ENCODE peak calls at places on chromosomes 11 and 22, in four cellular contexts. Q is colonic mucosa, T is SK-N-DZ, J is cerebellum. Y is an unnamed sample.

GRCh38 chr22:41598081-41598480 is 8.4 kb upstream of the PMM1 start:
- DNase-seq in J (no peak), Q (no peak), T (no peak), Y (no peak)

GRCh38 chr22:24120029-24120428 is 61.3 kb upstream of the SUSD2 start:
- DNase-seq in T (no peak), J (no peak), Q (no peak), Y (no peak)

GRCh38 chr22:43346521-43346929 is 3.4 kb upstream of the SCUBE1 start:
- DNase-seq in J (peak; percentile 38), Q (peak; percentile 65), T (peak; percentile 78), Y (peak; percentile 83)

GRCh38 chr11:128392259-128392658 is 195.1 kb downstream of the ETS1 start:
- DNase-seq in J (no peak), T (no peak), Q (no peak), Y (no peak)

GRCh38 chr11:108364159-108364558 is 103.2 kb downstream of the C11orf65 start:
- DNase-seq in T (no peak), J (no peak), Q (no peak), Y (no peak)

GRCh38 chr11:120539681-120540369 is 28.3 kb downstream of the GRIK4 start:
- DNase-seq in J (no peak), T (no peak), Q (no peak), Y (no peak)

GRCh38 chr11:44848203-44848962 is 102.3 kb downstream of the TP53I11 start:
- DNase-seq in J (no peak), T (no peak), Q (no peak), Y (no peak)

GRCh38 chr11:4636962-4637661 is at the start of gene OR51D1:
- DNase-seq in T (peak; percentile 63), Q (peak; percentile 65), J (peak; percentile 73), Y (peak; percentile 80)

GRCh38 chr11:113904379-113905101 is at the start of gene HTR3B:
- DNase-seq in T (no peak), Q (no peak), J (peak; percentile 39), Y (no peak)

GRCh38 chr22:29476116-29476515 is 3.9 kb upstream of the NEFH start:
- DNase-seq in J (no peak), Q (no peak), T (no peak), Y (no peak)

GRCh38 chr11:120959189-120959588 is 64.7 kb upstream of the TBCEL start:
- DNase-seq in J (no peak), T (no peak), Q (no peak), Y (no peak)

GRCh38 chr22:23240639-23241389 is 60.5 kb downstream of the BCR start:
- DNase-seq in J (no peak), Q (no peak), T (no peak), Y (peak; percentile 24)

GRCh38 chr11:121670792-121671275 is 218.1 kb upstream of the SORL1-AS1 start:
- DNase-seq in J (no peak), Q (no peak), T (no peak), Y (no peak)

GRCh38 chr22:49953027-49953679 is 7.4 kb upstream of the PIM3 start:
- DNase-seq in T (no peak), J (no peak), Q (no peak), Y (peak; percentile 65)

GRCh38 chr22:40684728-40685127 is 5.4 kb downstream of the MCHR1 start:
- DNase-seq in T (no peak), J (no peak), Q (no peak), Y (no peak)

GRCh38 chr11:92340839-92341238 is 116.2 kb downstream of the FAT3 start:
- DNase-seq in T (peak; percentile 33), Q (peak; percentile 22), J (no peak), Y (peak; percentile 17)

GRCh38 chr11:68229601-68230000 is 16.5 kb upstream of the KMT5B start:
- DNase-seq in J (no peak), Q (no peak), T (no peak), Y (no peak)

GRCh38 chr22:19706661-19707151 is 7.6 kb upstream of the SEPTIN5 start:
- DNase-seq in Q (no peak), J (no peak), T (no peak), Y (no peak)

GRCh38 chr11:110525883-110526282 is 96.1 kb downstream of the FDX1 start:
- DNase-seq in T (no peak), J (no peak), Q (no peak), Y (no peak)

GRCh38 chr22:32746715-32747114 is 54.8 kb upstream of the TIMP3 start:
- DNase-seq in Q (no peak), T (no peak), J (no peak), Y (no peak)

GRCh38 chr11:117610045-117610444 is 187.0 kb downstream of the DSCAML1 start:
- DNase-seq in J (no peak), T (no peak), Q (no peak), Y (peak; percentile 11)

GRCh38 chr11:76607431-76607830 is 63.1 kb downstream of the LRRC32 start:
- DNase-seq in Q (no peak), T (no peak), J (no peak), Y (no peak)

GRCh38 chr11:83744620-83745192 is 458.5 kb upstream of the CCDC90B start:
- DNase-seq in J (no peak), T (no peak), Q (no peak), Y (no peak)

GRCh38 chr22:46791201-46791731 is 28.8 kb downstream of the TBC1D22A start:
- DNase-seq in T (no peak), J (peak; percentile 80), Q (no peak), Y (no peak)

GRCh38 chr11:118895093-118896039 is 11.7 kb downstream of the CXCR5 start:
- DNase-seq in Q (no peak), T (no peak), J (no peak), Y (no peak)

GRCh38 chr22:40036591-40037225 is 42.0 kb downstream of the FAM83F start:
- DNase-seq in J (peak; percentile 84), T (peak; percentile 74), Q (peak; percentile 43), Y (peak; percentile 68)

GRCh38 chr11:69234171-69234570 is 59.8 kb upstream of the MYEOV start:
- DNase-seq in Q (peak; percentile 2), J (no peak), T (no peak), Y (no peak)

GRCh38 chr22:37300551-37301017 is 18.3 kb downstream of the CYTH4 start:
- DNase-seq in Q (no peak), J (no peak), T (no peak), Y (no peak)

GRCh38 chr11:24598636-24599035 is 101.8 kb downstream of the LUZP2 start:
- DNase-seq in Q (no peak), J (no peak), T (peak; percentile 11), Y (no peak)

GRCh38 chr11:111327908-111328624 is 29.7 kb downstream of the POU2AF3 start:
- DNase-seq in T (no peak), J (peak; percentile 88), Q (no peak), Y (peak; percentile 65)

GRCh38 chr11:79182794-79183193 is 258.0 kb downstream of the TENM4 start:
- DNase-seq in J (no peak), T (no peak), Q (no peak), Y (no peak)

GRCh38 chr11:1307163-1307870 is 2.1 kb downstream of the TOLLIP start:
- DNase-seq in Q (no peak), T (no peak), J (no peak), Y (no peak)

GRCh38 chr11:20035701-20036601 is 124.3 kb downstream of the DBX1 start:
- DNase-seq in Q (no peak), T (no peak), J (no peak), Y (no peak)

GRCh38 chr11:72379384-72380131 is 54.8 kb downstream of the CLPB start:
- DNase-seq in T (no peak), J (no peak), Q (no peak), Y (no peak)

GRCh38 chr22:31276426-31277167 is 15.7 kb downstream of the PIK3IP1 start:
- DNase-seq in T (no peak), J (no peak), Q (no peak), Y (no peak)